ENCODE peak calls at places on chromosomes 5 and 9, in five cellular contexts. S is right lobe of liver, B is adrenal gland, A is vagina, Y is IMR-90. C is an unnamed sample. For H3K36me3, the result is how much of the 10 kb centered on the place peaks cover.

GRCh38 chr9:87338075-87338989 is 159.3 kb upstream of the DAPK1 start:
- DNase-seq in S (no peak), B (no peak), A (no peak), Y (no peak), C (no peak)

GRCh38 chr5:180074462-180074861 is 2.9 kb upstream of the RNF130 start:
- DNase-seq in S (no peak), B (no peak), A (no peak), Y (peak), C (no peak)

GRCh38 chr5:149731617-149732400 is 1.7 kb downstream of the PPARGC1B start:
- DNase-seq in S (peak), B (peak), A (no peak), Y (peak), C (peak)

GRCh38 chr5:138711816-138712215 is 41.4 kb upstream of the CTNNA1 start:
- DNase-seq in S (no peak), B (no peak), A (no peak), Y (no peak), C (no peak)

GRCh38 chr5:115262405-115263247 is at the start of gene PGGT1B:
- DNase-seq in S (peak), B (peak), A (no peak), Y (peak), C (peak)

GRCh38 chr9:22528485-22528884 is 81.9 kb downstream of the DMRTA1 start:
- DNase-seq in S (no peak), B (no peak), A (no peak), Y (peak), C (no peak)

GRCh38 chr9:99682870-99683269 is 138.8 kb upstream of the NR4A3 start:
- DNase-seq in S (no peak), B (no peak), A (no peak), Y (no peak), C (no peak)

GRCh38 chr9:71944754-71945409 is 33.4 kb downstream of the C9orf85 start:
- DNase-seq in S (no peak), B (no peak), A (no peak), Y (no peak), C (no peak)

GRCh38 chr9:121297414-121297813 is 29.5 kb downstream of the GSN start:
- DNase-seq in S (no peak), B (no peak), A (no peak), Y (no peak), C (no peak)

GRCh38 chr9:20684865-20685696 is 1.0 kb downstream of the FOCAD start:
- DNase-seq in S (no peak), B (no peak), A (no peak), Y (peak), C (no peak)

GRCh38 chr9:107624216-107624948 is 134.8 kb upstream of the KLF4 start:
- DNase-seq in S (no peak), B (no peak), A (no peak), Y (peak), C (peak)

GRCh38 chr5:96597441-96598020 is 64.6 kb upstream of the CAST start:
- DNase-seq in S (no peak), B (no peak), A (no peak), Y (peak), C (no peak)

GRCh38 chr9:27817747-27818146 is 244.5 kb upstream of the C9orf72 start:
- DNase-seq in S (no peak), B (no peak), A (no peak), Y (no peak), C (no peak)

GRCh38 chr9:27818348-27818747 is 245.1 kb upstream of the C9orf72 start:
- DNase-seq in S (no peak), B (peak), A (no peak), Y (no peak), C (no peak)
- TF ChIP-seq POLR2A in S (no peak), B (no peak), A (no peak), Y (no peak), C (no peak)

GRCh38 chr9:78325846-78326350 is 29.0 kb downstream of the PSAT1 start:
- DNase-seq in S (no peak), B (no peak), A (no peak), Y (no peak), C (no peak)
- H3K36me3 ChIP-seq in S (under half), B (under half), A (under half), Y (under half), C (under half)

GRCh38 chr9:133990366-133991210 is 1.5 kb downstream of the VAV2 start:
- DNase-seq in S (peak), B (peak), A (no peak), Y (peak), C (peak)

GRCh38 chr9:133992780-133993634 is 883 bp upstream of the VAV2 start:
- DNase-seq in S (peak), B (peak), A (no peak), Y (peak), C (peak)

GRCh38 chr9:133991211-133991921 is 758 bp downstream of the VAV2 start:
- DNase-seq in S (peak), B (no peak), A (no peak), Y (no peak), C (peak)

GRCh38 chr9:133993635-133994253 is 1.6 kb upstream of the VAV2 start:
- DNase-seq in S (no peak), B (no peak), A (no peak), Y (no peak), C (no peak)

DNA sequence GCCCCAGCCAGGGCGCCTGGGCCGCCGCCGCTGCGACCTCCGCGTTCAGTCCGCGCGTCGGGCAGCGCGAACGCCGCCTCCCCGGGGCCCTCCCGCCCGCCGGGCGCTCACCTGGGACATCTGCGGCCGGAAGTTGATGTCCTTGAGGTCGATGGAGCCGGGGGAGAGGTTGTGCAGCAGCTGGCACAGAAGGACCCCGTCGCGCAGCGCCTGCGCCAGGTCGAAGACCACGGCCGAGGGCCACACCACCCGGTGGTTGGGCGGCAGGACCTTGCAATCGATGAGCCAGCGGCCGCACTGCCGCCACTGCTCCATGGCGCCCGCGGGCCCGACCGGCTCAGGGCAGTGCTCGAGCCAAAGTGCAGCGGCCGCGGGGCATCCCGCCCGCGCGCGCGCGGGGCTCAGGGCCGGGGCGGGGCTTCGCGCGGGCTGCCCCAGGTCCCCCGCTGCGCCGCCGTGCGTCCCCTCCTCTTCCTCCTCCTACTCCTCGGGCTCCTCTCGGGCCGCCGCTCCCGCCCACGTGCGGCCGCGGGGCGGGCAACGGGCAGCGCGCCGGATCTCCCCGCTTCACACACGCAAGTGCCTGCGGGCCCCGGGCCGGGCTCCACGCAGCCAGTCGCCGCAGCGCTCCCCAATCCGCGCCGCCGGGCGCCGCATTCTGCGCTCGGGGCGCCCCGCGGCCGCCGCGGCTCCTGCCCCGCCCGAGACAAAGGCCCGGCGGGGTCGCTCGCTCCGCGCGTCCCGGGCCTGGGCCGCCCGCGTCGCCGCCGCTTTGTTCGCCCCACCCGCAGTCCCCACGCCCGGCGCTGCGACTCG is at the start of gene VAV2:
- DNase-seq in S (peak), B (peak), A (no peak), Y (peak), C (peak)
- TF ChIP-seq POLR2A in S (peak), B (peak), A (no peak), Y (no peak), C (no peak)

GRCh38 chr9:96492993-96493531 is 43.1 kb downstream of the HABP4 start:
- DNase-seq in S (no peak), B (no peak), A (no peak), Y (no peak), C (no peak)
- H3K36me3 ChIP-seq in S (under half), B (under half), A (under half), Y (under half), C (under half)

C was measured in sigmoid colon.